ENCODE peak calls at places on chromosomes 16 and 17, in six cellular contexts. D is HepG2, I is IMR-90, A is A549, E is K562, V is GM12878. P is an unnamed sample.

GRCh38 chr17:56026894-56027293 is 126.4 kb upstream of the ANKFN1 start:
- DNase-seq in D (peak), I (no peak), A (no peak), E (no peak), V (no peak), P (no peak)

GRCh38 chr16:28538733-28539596 is at the start of gene NUPR1:
- DNase-seq in D (peak), I (peak), A (peak), E (no peak), V (no peak), P (peak)

GRCh38 chr17:21532763-21533385 is 156.7 kb downstream of the KCNJ12 start:
- DNase-seq in D (no peak), I (no peak), A (no peak), E (no peak), V (no peak), P (no peak)

GRCh38 chr17:82050761-82051641 is 610 bp downstream of the RFNG start:
- DNase-seq in D (no peak), I (no peak), A (no peak), E (no peak), V (no peak), P (no peak)

GRCh38 chr17:66255112-66255511 is 25.9 kb upstream of the APOH start:
- DNase-seq in D (peak), I (peak), A (peak), E (peak), V (no peak), P (peak)

GRCh38 chr17:41772218-41772585 is 14.3 kb downstream of the JUP start:
- DNase-seq in D (no peak), I (no peak), A (no peak), E (no peak), V (no peak), P (no peak)

GRCh38 chr17:82583720-82584234 is 64.2 kb downstream of the FOXK2 start:
- DNase-seq in D (no peak), I (no peak), A (no peak), E (no peak), V (no peak), P (no peak)

GRCh38 chr17:9240659-9241370 is 219.5 kb downstream of the NTN1 start:
- DNase-seq in D (peak), I (peak), A (peak), E (peak), V (no peak), P (peak)

GRCh38 chr16:4772351-4772750 is 5.4 kb upstream of the ZNF500 start:
- DNase-seq in D (no peak), I (no peak), A (no peak), E (no peak), V (no peak), P (no peak)

GRCh38 chr16:84928679-84929420 is 82.5 kb downstream of the ZDHHC7 start:
- DNase-seq in D (no peak), I (peak), A (no peak), E (peak), V (no peak), P (no peak)

GRCh38 chr17:80724723-80725388 is 180.2 kb downstream of the RPTOR start:
- DNase-seq in D (no peak), I (peak), A (peak), E (no peak), V (no peak), P (no peak)

GRCh38 chr17:8338806-8339205 is 834 bp upstream of the ODF4 start:
- DNase-seq in D (no peak), I (no peak), A (no peak), E (no peak), V (no peak), P (no peak)

GRCh38 chr17:72560303-72561247 is 439.8 kb downstream of the SOX9 start:
- DNase-seq in D (peak), I (peak), A (peak), E (peak), V (no peak), P (peak)

GRCh38 chr16:11560701-11561439 is 25.8 kb downstream of the LITAF start:
- DNase-seq in D (no peak), I (no peak), A (no peak), E (no peak), V (no peak), P (peak)

GRCh38 chr17:82436601-82437324 is 13.8 kb downstream of the CYBC1 start:
- DNase-seq in D (no peak), I (no peak), A (no peak), E (no peak), V (no peak), P (no peak)

GRCh38 chr17:81713556-81714411 is 1.7 kb downstream of the SLC25A10 start:
- DNase-seq in D (peak), I (no peak), A (no peak), E (peak), V (no peak), P (no peak)

DNA sequence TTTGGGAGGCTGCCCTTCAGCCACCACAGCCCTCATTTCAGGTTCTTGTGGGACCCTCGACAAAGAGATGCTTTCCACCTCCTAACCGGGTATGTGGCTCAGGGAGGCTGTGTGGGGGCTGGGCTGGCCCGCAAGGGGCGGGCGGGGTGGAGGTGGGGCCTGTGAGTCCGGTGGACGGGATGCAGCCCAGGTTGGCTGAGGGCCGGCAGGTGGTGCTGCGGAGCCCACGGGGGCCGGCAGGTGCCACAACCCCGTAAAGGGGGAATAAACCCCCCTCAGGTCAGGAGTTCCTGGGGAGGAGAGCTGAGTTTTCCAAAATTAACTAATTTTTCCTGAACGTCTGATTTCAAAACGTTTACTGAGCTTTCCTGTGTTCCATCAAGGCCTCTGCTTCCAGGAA is 4.9 kb upstream of the CIAO3 start:
- DNase-seq in D (no peak), I (no peak), A (no peak), E (peak), V (no peak), P (peak)
- TF ChIP-seq BHLHE40 in D (no peak), I (no peak), A (no peak), E (no peak), V (no peak), P (no peak)

GRCh38 chr17:78568494-78569115 is 8.6 kb downstream of the DNAH17 start:
- DNase-seq in D (peak), I (peak), A (peak), E (peak), V (no peak), P (no peak)
- TF ChIP-seq BHLHE40 in D (no peak), I (no peak), A (no peak), E (no peak), V (no peak), P (no peak)

DNA sequence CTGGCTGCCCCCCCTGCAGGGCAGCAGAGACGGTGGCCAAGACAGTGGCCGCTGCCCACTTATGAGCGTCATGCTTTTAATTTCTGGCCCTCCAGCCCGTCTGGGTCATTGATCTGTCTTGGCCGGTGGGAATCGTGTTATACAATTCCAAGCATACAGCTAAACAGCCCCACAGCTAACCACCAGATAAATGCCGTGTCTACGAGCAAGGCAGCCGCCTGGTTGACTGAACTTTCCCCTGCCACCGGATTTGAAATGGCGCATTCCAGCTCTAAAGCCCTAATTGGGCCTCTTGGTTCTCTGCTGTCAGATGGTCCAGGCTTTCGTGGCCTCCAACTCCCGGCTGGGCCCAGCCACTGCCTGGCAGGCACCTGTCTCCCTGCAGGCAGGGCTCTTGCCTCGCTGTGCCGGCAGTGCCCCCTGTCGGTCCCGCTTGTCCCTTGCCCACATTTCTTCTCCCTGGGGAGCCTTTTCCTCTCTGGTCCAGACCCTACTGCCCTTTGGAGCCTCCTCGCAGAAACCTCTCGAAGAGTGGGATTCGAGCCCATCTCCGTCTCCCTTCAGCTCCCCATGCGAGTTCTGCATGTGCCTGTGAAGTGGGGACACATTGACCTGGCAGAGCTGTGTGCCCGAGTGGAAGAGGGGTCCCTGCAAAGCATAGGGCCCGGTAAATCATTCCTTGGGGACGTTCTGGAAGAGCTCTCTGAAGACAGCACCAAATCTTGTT is 1.8 kb upstream of the RBFOX3 start:
- DNase-seq in D (peak), I (peak), A (peak), E (peak), V (no peak), P (peak)
- TF ChIP-seq BHLHE40 in D (no peak), I (no peak), A (no peak), E (peak), V (no peak), P (no peak)

GRCh38 chr17:49903523-49903922 is 55.7 kb upstream of the TAC4 start:
- DNase-seq in D (no peak), I (no peak), A (no peak), E (no peak), V (no peak), P (no peak)

GRCh38 chr17:49898547-49899490 is 51.0 kb upstream of the TAC4 start:
- DNase-seq in D (peak), I (no peak), A (peak), E (peak), V (no peak), P (peak)

GRCh38 chr17:49904904-49905303 is 57.0 kb upstream of the TAC4 start:
- DNase-seq in D (no peak), I (no peak), A (no peak), E (no peak), V (no peak), P (no peak)

GRCh38 chr17:49899588-49899987 is 51.7 kb upstream of the TAC4 start:
- DNase-seq in D (no peak), I (no peak), A (no peak), E (no peak), V (no peak), P (no peak)

GRCh38 chr17:49901460-49902331 is 53.8 kb upstream of the TAC4 start:
- DNase-seq in D (peak), I (no peak), A (no peak), E (no peak), V (no peak), P (peak)
- TF ChIP-seq BHLHE40 in D (no peak), I (no peak), A (no peak), E (no peak), V (no peak), P (no peak)

GRCh38 chr17:16442141-16442540 is 26.8 kb downstream of the TRPV2 start:
- DNase-seq in D (no peak), I (no peak), A (no peak), E (no peak), V (no peak), P (no peak)
- TF ChIP-seq BHLHE40 in D (no peak), I (no peak), A (no peak), E (no peak), V (no peak), P (no peak)

P was measured in HEK293T.